ENCODE peak calls at places on chromosomes 1 and 21, in eight cellular contexts. P is brain microvascular endothelial cell, O is substantia nigra, A is AG04450, R is GM23248, C is neural progenitor cell, J is breast epithelium, H is aorta. I is an unnamed sample.

GRCh38 chr1:1088036-1088800 is 14.1 kb upstream of the RNF223 start:
- DNase-seq in P (no peak), O (no peak), A (no peak), R (no peak), C (no peak), J (no peak), H (peak), I (no peak)

GRCh38 chr1:197521118-197521739 is 253.2 kb downstream of the CRB1 start:
- DNase-seq in P (peak), O (no peak), A (peak), R (peak), C (peak), J (no peak), H (no peak), I (no peak)

GRCh38 chr1:207565546-207566468 is 69.8 kb downstream of the CR1 start:
- DNase-seq in P (peak), O (no peak), A (no peak), R (peak), C (peak), J (no peak), H (no peak), I (no peak)

GRCh38 chr1:2811526-2811905 is 10.0 kb upstream of the TTC34 start:
- DNase-seq in P (no peak), O (no peak), A (no peak), R (no peak), C (no peak), J (no peak), H (no peak), I (no peak)

GRCh38 chr1:117632269-117633067 is 26.6 kb downstream of the TENT5C start:
- DNase-seq in P (no peak), O (no peak), A (no peak), R (no peak), C (no peak), J (no peak), H (no peak), I (no peak)

GRCh38 chr1:155698382-155699038 is 9.6 kb downstream of the DAP3 start:
- DNase-seq in P (peak), O (no peak), A (no peak), R (peak), C (no peak), J (no peak), H (no peak), I (no peak)

GRCh38 chr1:171251741-171252300 is 3.5 kb downstream of the FMO1 start:
- DNase-seq in P (peak), O (no peak), A (no peak), R (peak), C (peak), J (no peak), H (no peak), I (no peak)

GRCh38 chr1:90730247-90731022 is 13.3 kb upstream of the BARHL2 start:
- DNase-seq in P (no peak), O (no peak), A (no peak), R (peak), C (peak), J (no peak), H (no peak), I (no peak)

GRCh38 chr1:47849611-47850261 is 147.4 kb downstream of the TRABD2B start:
- DNase-seq in P (no peak), O (no peak), A (no peak), R (no peak), C (no peak), J (no peak), H (no peak), I (no peak)

GRCh38 chr21:39523398-39523797 is 71.6 kb downstream of the SH3BGR start:
- DNase-seq in P (no peak), O (peak), A (no peak), R (no peak), C (no peak), J (peak), H (peak), I (no peak)

GRCh38 chr1:161390559-161390858 is 22.8 kb upstream of the CFAP126 start:
- DNase-seq in P (no peak), O (no peak), A (no peak), R (no peak), C (no peak), J (no peak), H (no peak), I (no peak)

GRCh38 chr1:114956570-114956969 is 73.1 kb upstream of the TSHB start:
- DNase-seq in P (peak), O (no peak), A (no peak), R (peak), C (peak), J (no peak), H (no peak), I (no peak)

GRCh38 chr1:43383449-43383848 is 6.2 kb downstream of the MED8 start:
- DNase-seq in P (no peak), O (peak), A (no peak), R (no peak), C (no peak), J (no peak), H (no peak), I (peak)

GRCh38 chr21:42092805-42093590 is 21.9 kb downstream of the UMODL1 start:
- DNase-seq in P (no peak), O (no peak), A (no peak), R (no peak), C (no peak), J (no peak), H (peak), I (no peak)

GRCh38 chr21:14070968-14071367 is 139.8 kb downstream of the LIPI start:
- DNase-seq in P (no peak), O (no peak), A (no peak), R (no peak), C (no peak), J (no peak), H (no peak), I (no peak)

GRCh38 chr1:20284625-20285024 is 6.0 kb upstream of the VWA5B1 start:
- DNase-seq in P (no peak), O (no peak), A (no peak), R (no peak), C (no peak), J (no peak), H (no peak), I (no peak)

GRCh38 chr1:27038020-27038419 is 25.4 kb upstream of the TENT5B start:
- DNase-seq in P (no peak), O (no peak), A (no peak), R (no peak), C (no peak), J (no peak), H (no peak), I (no peak)

GRCh38 chr1:215071078-215071477 is 11.5 kb upstream of the KCNK2 start:
- DNase-seq in P (no peak), O (no peak), A (no peak), R (no peak), C (no peak), J (no peak), H (no peak), I (no peak)
- H3K27ac ChIP-seq in P (no peak), O (no peak), A (no peak), R (no peak), C (no peak), J (no peak), H (no peak), I (no peak)

GRCh38 chr1:218481116-218481775 is 136.1 kb downstream of the TGFB2 start:
- DNase-seq in P (peak), O (no peak), A (no peak), R (peak), C (no peak), J (no peak), H (no peak), I (no peak)

GRCh38 chr1:218478336-218478735 is 133.2 kb downstream of the TGFB2 start:
- DNase-seq in P (no peak), O (no peak), A (no peak), R (peak), C (no peak), J (no peak), H (no peak), I (no peak)

GRCh38 chr1:218480691-218481099 is 135.6 kb downstream of the TGFB2 start:
- DNase-seq in P (no peak), O (no peak), A (peak), R (peak), C (no peak), J (no peak), H (no peak), I (no peak)

GRCh38 chr1:218480137-218480536 is 135.0 kb downstream of the TGFB2 start:
- DNase-seq in P (peak), O (no peak), A (peak), R (peak), C (peak), J (peak), H (peak), I (no peak)

DNA sequence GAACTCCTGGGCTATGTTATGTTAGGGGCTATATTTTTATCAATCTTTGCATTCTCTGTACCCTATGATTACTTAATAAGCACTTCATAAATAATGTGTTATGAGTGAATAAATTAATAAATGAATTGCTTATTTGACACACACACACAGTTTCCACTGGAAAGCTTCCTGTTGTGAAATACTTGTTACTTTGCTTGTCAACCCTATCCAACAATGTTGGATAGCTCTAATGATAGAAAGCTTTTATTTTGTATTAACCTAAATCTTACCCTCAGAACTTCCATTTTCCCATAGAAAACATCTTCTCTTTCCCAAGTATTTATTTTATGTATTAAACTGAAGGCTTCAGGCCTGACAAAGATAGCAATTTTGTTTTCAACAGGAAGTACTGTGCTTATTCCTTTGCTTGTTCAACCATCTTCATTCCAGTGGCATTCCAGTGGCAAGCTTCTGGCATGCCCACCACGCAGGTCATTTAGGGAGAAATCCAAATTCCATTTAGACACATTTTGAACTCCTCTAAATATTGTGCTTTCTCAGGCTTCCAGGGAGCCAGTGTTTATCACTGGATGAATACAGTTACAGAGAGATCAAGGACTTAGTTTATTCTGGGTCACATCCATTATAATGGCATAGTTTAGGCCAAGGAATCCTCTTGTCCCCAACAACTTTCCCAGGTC is 134.4 kb downstream of the TGFB2 start:
- DNase-seq in P (peak), O (no peak), A (peak), R (peak), C (no peak), J (peak), H (no peak), I (no peak)
- H3K27ac ChIP-seq in P (peak), O (no peak), A (peak), R (peak), C (no peak), J (peak), H (peak), I (no peak)

GRCh38 chr1:32947669-32948068 is 16.9 kb downstream of the RNF19B start:
- DNase-seq in P (no peak), O (no peak), A (no peak), R (no peak), C (no peak), J (no peak), H (no peak), I (no peak)
- H3K27ac ChIP-seq in P (no peak), O (no peak), A (no peak), R (no peak), C (no peak), J (no peak), H (no peak), I (no peak)

GRCh38 chr1:31924839-31925238 is 13.3 kb downstream of the PTP4A2 start:
- DNase-seq in P (no peak), O (no peak), A (no peak), R (no peak), C (no peak), J (no peak), H (no peak), I (no peak)

GRCh38 chr1:31926252-31926651 is 11.9 kb downstream of the PTP4A2 start:
- DNase-seq in P (no peak), O (no peak), A (no peak), R (no peak), C (no peak), J (no peak), H (no peak), I (no peak)

GRCh38 chr1:31930827-31931226 is 7.3 kb downstream of the PTP4A2 start:
- DNase-seq in P (no peak), O (no peak), A (no peak), R (no peak), C (no peak), J (no peak), H (no peak), I (no peak)

GRCh38 chr1:31926846-31927660 is 11.1 kb downstream of the PTP4A2 start:
- DNase-seq in P (no peak), O (no peak), A (no peak), R (no peak), C (peak), J (no peak), H (no peak), I (no peak)

GRCh38 chr1:31927661-31927980 is 10.5 kb downstream of the PTP4A2 start:
- DNase-seq in P (no peak), O (no peak), A (no peak), R (no peak), C (no peak), J (no peak), H (no peak), I (no peak)
- H3K27ac ChIP-seq in P (no peak), O (peak), A (no peak), R (no peak), C (peak), J (no peak), H (no peak), I (peak)

GRCh38 chr1:96861836-96862235 is 140.3 kb downstream of the PTBP2 start:
- DNase-seq in P (no peak), O (no peak), A (no peak), R (no peak), C (no peak), J (no peak), H (no peak), I (no peak)

GRCh38 chr1:96863449-96863848 is 141.9 kb downstream of the PTBP2 start:
- DNase-seq in P (no peak), O (no peak), A (no peak), R (no peak), C (no peak), J (no peak), H (no peak), I (no peak)

DNA sequence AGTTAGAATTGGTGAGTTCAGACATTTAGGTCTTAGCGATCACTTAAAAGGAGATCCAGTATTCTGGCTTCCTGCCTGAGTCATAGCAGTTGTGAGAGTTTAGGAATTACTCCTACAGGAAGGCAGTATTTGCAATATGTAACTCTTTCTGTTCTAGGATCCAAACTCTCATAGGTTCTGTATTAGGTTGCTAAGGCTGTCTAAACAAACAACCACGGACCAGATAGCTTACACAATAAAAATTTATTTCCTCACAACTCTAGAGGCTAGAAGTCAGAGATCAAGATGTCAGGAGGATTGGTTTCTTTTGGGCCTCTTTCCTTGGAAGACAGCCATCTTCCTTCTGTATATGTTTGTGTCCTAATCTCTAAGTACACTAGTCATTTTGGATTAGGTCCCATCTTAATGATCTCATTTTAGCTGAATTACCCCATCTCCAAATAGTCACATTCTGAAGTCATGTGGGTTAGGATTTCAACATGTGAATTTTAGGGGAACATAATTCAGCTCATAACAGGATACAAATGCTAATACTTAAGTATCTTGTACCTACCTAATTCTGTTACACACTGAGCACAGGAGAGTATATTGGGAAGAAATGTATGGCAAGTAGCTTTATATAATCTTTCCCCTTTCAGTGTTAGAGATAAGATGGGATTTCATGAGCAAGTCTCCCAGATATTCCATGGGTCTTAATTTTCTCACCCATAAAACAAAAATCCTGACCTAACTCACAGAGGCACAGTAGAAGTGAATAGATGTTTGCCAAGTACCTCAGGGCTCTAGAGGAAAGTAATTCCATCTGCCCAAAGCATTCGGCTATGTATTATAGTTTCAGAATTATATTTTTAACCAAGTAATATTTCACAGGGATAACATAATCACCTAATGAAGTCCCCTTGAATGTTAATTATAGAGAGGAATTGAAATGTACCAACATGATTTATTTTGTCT is 144.4 kb downstream of the PTBP2 start:
- DNase-seq in P (peak), O (no peak), A (peak), R (peak), C (no peak), J (no peak), H (no peak), I (no peak)
- H3K27ac ChIP-seq in P (peak), O (no peak), A (peak), R (peak), C (no peak), J (peak), H (no peak), I (no peak)